ENCODE peak calls at places on chromosomes 2 and 18, in seven cellular contexts. P is endodermal cell, V is HL-60, T is esophagus squamous epithelium, F is brain microvascular endothelial cell, A is lower lobe of right lung, I is transverse colon. B is an unnamed sample. For H3K27me3, the result is how much of the 10 kb centered on the place peaks cover.

GRCh38 chr2:23215016-23215415 is 170.0 kb upstream of the KLHL29 start:
- DNase-seq in V (no peak), I (no peak), F (no peak), T (no peak), P (peak), A (no peak), B (no peak)

GRCh38 chr18:55781481-55781957 is 193.5 kb upstream of the TCF4 start:
- DNase-seq in T (no peak), I (peak), A (no peak), F (peak), V (no peak), P (peak), B (no peak)

GRCh38 chr2:227301523-227301922 is 23.5 kb upstream of the MFF start:
- DNase-seq in F (no peak), A (no peak), I (no peak), V (no peak), T (no peak), P (no peak), B (no peak)

GRCh38 chr18:46497129-46497528 is 159.9 kb downstream of the LOXHD1 start:
- DNase-seq in F (peak), P (peak), I (no peak), T (no peak), V (peak), A (no peak), B (peak)

GRCh38 chr2:239383796-239384156 is 17.0 kb downstream of the HDAC4 start:
- DNase-seq in P (no peak), T (no peak), I (no peak), V (no peak), F (no peak), A (peak), B (no peak)

GRCh38 chr2:25314514-25315315 is 27.0 kb downstream of the DNMT3A start:
- DNase-seq in T (no peak), V (peak), P (peak), I (peak), F (no peak), A (peak), B (peak)

GRCh38 chr2:40797115-40797514 is 345.2 kb upstream of the SLC8A1 start:
- DNase-seq in A (no peak), P (no peak), F (peak), V (no peak), I (no peak), T (no peak), B (no peak)

GRCh38 chr18:3493501-3494244 is 43.7 kb downstream of the TGIF1 start:
- DNase-seq in P (no peak), V (no peak), I (no peak), A (no peak), F (no peak), T (no peak), B (no peak)

GRCh38 chr2:36753706-36754221 is 57.3 kb downstream of the VIT start:
- DNase-seq in V (no peak), T (no peak), P (peak), I (no peak), F (no peak), A (no peak), B (no peak)

GRCh38 chr2:239809391-239809790 is 215.8 kb downstream of the NDUFA10 start:
- DNase-seq in T (no peak), V (no peak), A (no peak), P (peak), F (no peak), I (no peak), B (no peak)

GRCh38 chr18:25743661-25744151 is 346.7 kb downstream of the SS18 start:
- DNase-seq in I (no peak), F (no peak), A (no peak), T (no peak), P (peak), V (no peak), B (no peak)

GRCh38 chr2:73269686-73270465 is 14.4 kb downstream of the FBXO41 start:
- DNase-seq in P (peak), I (no peak), T (no peak), F (no peak), V (no peak), A (no peak), B (no peak)

GRCh38 chr2:158733430-158733755 is 61.7 kb upstream of the DAPL1 start:
- DNase-seq in T (no peak), V (no peak), P (no peak), F (no peak), I (no peak), A (no peak), B (no peak)

GRCh38 chr2:226796012-226796839 is 3.4 kb downstream of the IRS1 start:
- DNase-seq in I (no peak), V (no peak), A (peak), P (no peak), T (no peak), F (no peak), B (no peak)

GRCh38 chr18:8720141-8720540 is 14.8 kb downstream of the MTCL1 start:
- DNase-seq in P (no peak), V (no peak), I (no peak), T (no peak), F (no peak), A (no peak), B (no peak)

GRCh38 chr2:46009772-46010171 is 287.4 kb upstream of the EPAS1 start:
- DNase-seq in V (no peak), P (no peak), A (no peak), I (no peak), F (no peak), T (no peak), B (no peak)

GRCh38 chr2:133737597-133737996 is 169.3 kb upstream of the NCKAP5 start:
- DNase-seq in P (no peak), V (no peak), T (no peak), F (no peak), I (no peak), A (no peak), B (no peak)

GRCh38 chr2:147346142-147346541 is 498.7 kb upstream of the ACVR2A start:
- DNase-seq in A (no peak), F (no peak), T (no peak), V (no peak), P (no peak), I (no peak), B (no peak)

GRCh38 chr2:59301466-59302402 is 1060.6 kb upstream of the FANCL start:
- DNase-seq in I (peak), T (no peak), F (peak), P (peak), A (no peak), V (peak), B (no peak)

GRCh38 chr2:58614259-58614658 is 373.1 kb upstream of the FANCL start:
- DNase-seq in P (no peak), A (no peak), F (no peak), V (no peak), T (no peak), I (no peak), B (no peak)

GRCh38 chr18:48540329-48541025 is 1.6 kb downstream of the CTIF start:
- DNase-seq in F (peak), T (peak), I (peak), P (peak), A (peak), V (peak), B (peak)

GRCh38 chr2:112542974-112543760 is 902 bp downstream of the POLR1B start:
- DNase-seq in I (no peak), V (no peak), P (peak), F (no peak), A (no peak), T (no peak), B (no peak)

GRCh38 chr2:27920148-27920885 is 29.8 kb downstream of the BABAM2 start:
- DNase-seq in V (no peak), T (no peak), P (no peak), I (no peak), F (peak), A (no peak), B (no peak)

GRCh38 chr2:177161741-177162440 is 50.7 kb upstream of the HNRNPA3 start:
- DNase-seq in P (no peak), V (no peak), I (no peak), F (peak), T (no peak), A (no peak), B (no peak)

GRCh38 chr18:46903406-46903805 is 13.9 kb downstream of the PIAS2 start:
- DNase-seq in F (no peak), T (no peak), I (no peak), A (no peak), V (no peak), P (no peak), B (no peak)

GRCh38 chr2:54499666-54500065 is 43.5 kb downstream of the SPTBN1 start:
- DNase-seq in T (no peak), F (no peak), P (no peak), V (no peak), A (no peak), I (no peak), B (no peak)

GRCh38 chr2:85326406-85326945 is 1.3 kb downstream of the TGOLN2 start:
- DNase-seq in V (no peak), I (peak), F (no peak), P (no peak), A (no peak), T (no peak), B (peak)

GRCh38 chr2:44450082-44450481 is 88.3 kb downstream of the CAMKMT start:
- DNase-seq in P (no peak), V (no peak), A (no peak), F (no peak), T (no peak), I (no peak), B (no peak)

GRCh38 chr2:147689510-147689909 is 155.3 kb upstream of the ACVR2A start:
- DNase-seq in T (no peak), I (no peak), F (no peak), V (peak), P (no peak), A (no peak), B (no peak)

GRCh38 chr2:190511104-190511503 is 23.4 kb downstream of the NEMP2 start:
- DNase-seq in A (no peak), P (no peak), F (no peak), I (no peak), T (no peak), V (no peak), B (no peak)

GRCh38 chr2:20641123-20641985 is 9.5 kb downstream of the HS1BP3 start:
- DNase-seq in P (no peak), A (no peak), T (no peak), F (peak), I (peak), V (no peak), B (no peak)

GRCh38 chr2:197759625-197760292 is 25.4 kb downstream of the BOLL start:
- DNase-seq in A (peak), I (no peak), V (no peak), P (peak), T (no peak), F (no peak), B (no peak)

GRCh38 chr2:16958266-16958665 is 292.6 kb upstream of the CYRIA start:
- DNase-seq in F (no peak), V (no peak), A (no peak), P (no peak), T (no peak), I (no peak), B (no peak)

GRCh38 chr18:4017479-4017878 is 437.6 kb downstream of the DLGAP1 start:
- DNase-seq in F (no peak), I (no peak), A (no peak), P (peak), V (peak), T (no peak), B (no peak)

GRCh38 chr2:111954602-111955332 is 56.4 kb downstream of the MERTK start:
- DNase-seq in F (no peak), A (no peak), I (no peak), V (no peak), P (no peak), T (no peak), B (no peak)

GRCh38 chr2:67656875-67657274 is 259.7 kb downstream of the ETAA1 start:
- DNase-seq in T (no peak), F (no peak), V (no peak), I (no peak), P (no peak), A (no peak), B (no peak)

GRCh38 chr2:143529118-143529720 is 400.0 kb downstream of the ARHGAP15 start:
- DNase-seq in I (no peak), A (no peak), P (no peak), V (no peak), F (no peak), T (no peak), B (no peak)

GRCh38 chr2:105877945-105878344 is 133.2 kb downstream of the NCK2 start:
- DNase-seq in I (no peak), F (no peak), T (no peak), A (no peak), P (no peak), V (no peak), B (no peak)

GRCh38 chr18:58806826-58807714 is 57.6 kb upstream of the ZNF532 start:
- DNase-seq in P (no peak), I (peak), A (no peak), T (no peak), V (no peak), F (no peak), B (no peak)

GRCh38 chr18:58805482-58806187 is 59.0 kb upstream of the ZNF532 start:
- DNase-seq in A (no peak), F (no peak), I (no peak), V (no peak), T (no peak), P (no peak), B (no peak)

GRCh38 chr18:58803978-58804377 is 60.7 kb upstream of the ZNF532 start:
- DNase-seq in I (no peak), A (no peak), T (no peak), V (no peak), F (no peak), P (no peak), B (no peak)

GRCh38 chr18:58807766-58808165 is 56.9 kb upstream of the ZNF532 start:
- DNase-seq in T (no peak), V (no peak), F (no peak), P (no peak), I (no peak), A (no peak), B (no peak)

GRCh38 chr18:58808349-58808748 is 56.3 kb upstream of the ZNF532 start:
- DNase-seq in F (no peak), P (peak), V (no peak), I (no peak), A (no peak), T (no peak), B (no peak)
- TF ChIP-seq CTCF in F (no peak), P (no peak), V (no peak), I (no peak), A (no peak), T (no peak), B (no peak)

DNA sequence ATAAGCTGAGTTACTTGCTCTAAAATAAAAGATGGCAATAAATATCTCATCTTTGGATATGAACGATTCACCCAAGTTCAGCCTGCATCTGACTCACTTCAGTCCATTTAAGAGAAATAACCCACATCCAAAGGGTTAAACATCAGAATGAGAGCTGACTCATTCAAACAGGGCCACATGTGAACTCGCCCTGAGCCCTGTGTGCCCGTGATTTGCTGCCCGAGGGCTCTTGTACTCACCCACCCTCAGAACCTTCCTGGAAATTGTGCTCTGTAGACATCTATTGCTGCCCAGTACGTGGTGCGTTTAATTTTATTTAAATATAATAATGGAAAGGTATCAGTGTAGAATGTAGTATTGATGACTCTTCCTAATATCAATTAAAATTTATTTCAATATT is 66.9 kb upstream of the RBM44 start:
- DNase-seq in P (no peak), V (no peak), A (no peak), I (no peak), F (peak), T (no peak), B (no peak)
- H3K27ac ChIP-seq in P (no peak), V (no peak), A (peak), I (peak), F (no peak), T (peak), B (no peak)

DNA sequence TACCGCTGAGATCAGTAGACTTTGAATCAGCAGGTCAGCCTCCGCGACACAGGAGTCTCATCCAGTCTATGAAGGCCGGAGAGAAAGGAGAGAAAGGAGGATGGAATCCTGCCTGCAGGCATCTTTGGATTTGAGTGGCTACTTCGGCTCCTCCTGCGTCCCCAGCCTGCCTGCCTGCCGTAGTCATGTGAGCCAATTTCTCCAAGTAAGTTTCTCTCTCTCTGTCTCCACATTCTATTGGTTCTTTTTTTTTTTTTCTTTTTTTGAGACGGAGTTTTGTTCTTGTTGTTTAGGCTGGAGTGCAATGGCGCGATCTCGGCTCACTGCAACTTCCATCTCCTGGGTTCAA is 16.7 kb downstream of the PDCD1 start:
- DNase-seq in F (no peak), V (no peak), I (no peak), P (peak), A (no peak), T (no peak), B (no peak)
- H3K27me3 ChIP-seq in F (under half), V (under half), I (under half), P (under half), A (under half), T (under half), B (under half)

DNA sequence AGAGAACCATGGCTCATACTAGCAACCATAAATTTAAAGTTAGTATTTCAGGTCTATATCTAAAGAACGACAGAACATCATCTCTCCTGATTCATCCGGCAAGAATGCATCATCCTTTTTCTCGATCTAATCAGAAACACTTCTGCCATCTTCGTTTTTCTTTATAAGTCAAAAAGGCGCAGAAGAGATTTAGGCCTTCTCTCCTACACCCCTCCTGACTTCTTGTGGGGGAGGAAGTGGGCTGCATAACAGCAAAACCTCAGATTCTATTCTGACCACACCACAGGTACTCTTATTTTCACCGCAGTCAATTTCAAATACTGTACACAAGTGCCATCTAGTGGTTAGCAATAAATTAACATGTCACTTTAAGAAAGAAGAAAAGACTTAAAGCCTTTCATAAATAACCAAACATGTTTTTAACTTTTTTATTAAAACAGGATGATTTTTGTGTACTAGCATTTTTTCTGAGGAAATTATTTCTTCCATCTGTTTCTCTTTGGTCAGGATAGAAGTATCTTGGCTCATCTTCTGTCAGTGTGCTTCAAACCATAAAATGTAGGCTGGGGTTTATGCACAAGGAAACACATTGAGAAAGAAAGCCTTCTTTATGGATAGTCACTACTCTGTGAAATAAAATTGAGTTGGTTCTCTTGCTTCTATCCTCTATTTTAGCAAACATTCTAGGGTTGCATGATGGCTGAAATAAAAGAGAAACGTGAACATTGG is 48.3 kb upstream of the PIK3C3 start:
- DNase-seq in P (no peak), F (peak), V (peak), T (no peak), A (no peak), I (no peak), B (peak)
- TF ChIP-seq CTCF in P (peak), F (peak), V (peak), T (peak), A (peak), I (peak), B (peak)

GRCh38 chr2:119024568-119024967 is 82.6 kb downstream of the MARCO start:
- DNase-seq in A (no peak), T (no peak), I (no peak), P (no peak), V (no peak), F (no peak), B (no peak)
- H3K27ac ChIP-seq in A (no peak), T (no peak), I (no peak), P (no peak), V (no peak), F (no peak), B (no peak)

GRCh38 chr2:119157850-119158511 is 570 bp downstream of the C1QL2 start:
- DNase-seq in I (no peak), A (no peak), P (peak), T (no peak), V (no peak), F (no peak), B (no peak)

GRCh38 chr2:119156105-119156890 is 2.3 kb downstream of the C1QL2 start:
- DNase-seq in V (no peak), I (no peak), P (peak), A (no peak), F (no peak), T (no peak), B (no peak)

GRCh38 chr2:119158563-119159347 is at the start of gene C1QL2:
- DNase-seq in V (no peak), T (no peak), P (peak), F (no peak), A (no peak), I (no peak), B (no peak)

GRCh38 chr2:119156891-119157773 is 1.4 kb downstream of the C1QL2 start:
- DNase-seq in T (no peak), I (no peak), F (no peak), V (no peak), P (peak), A (no peak), B (no peak)

DNA sequence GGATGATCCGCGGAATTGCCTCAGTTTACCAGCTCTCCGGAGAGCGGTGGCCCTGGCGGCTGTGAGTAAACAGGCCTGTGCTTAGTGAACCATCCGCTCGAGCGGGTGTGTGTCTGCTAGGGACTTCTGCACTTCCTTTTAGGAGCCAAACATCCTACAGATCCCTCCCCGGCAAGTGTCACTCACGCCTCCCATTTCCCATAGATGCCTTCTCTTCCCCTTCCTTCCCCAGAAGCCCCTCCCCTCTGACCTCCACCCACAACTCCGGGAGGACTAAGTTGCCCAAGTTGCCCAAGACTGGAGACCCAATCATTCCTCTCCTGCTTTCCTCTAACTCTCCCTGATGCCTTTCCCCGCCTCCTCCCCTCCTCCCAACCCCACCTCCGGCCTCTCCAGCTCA is 2.9 kb downstream of the C1QL2 start:
- DNase-seq in F (no peak), P (peak), V (no peak), T (no peak), A (no peak), I (no peak), B (no peak)
- H3K27me3 ChIP-seq in F (half or more), P (half or more), V (half or more), T (under half), A (half or more), I (half or more), B (half or more)

B was measured in CD4-positive, alpha-beta T cell.